ENCODE peak calls at places on chromosomes 13 and 19, in seven cellular contexts. One of them, this sample, is unnamed.

GRCh38 chr13:23321534-23322241 is 111.8 kb downstream of the SACS start:
- DNase-seq in astrocyte: peak
- DNase-seq in bronchial epithelial cell: peak
- DNase-seq in foreskin fibroblast: peak
- DNase-seq in cardiac fibroblast: peak
- DNase-seq in fibroblast of mammary gland: peak
- DNase-seq in dorsolateral prefrontal cortex: no peak
- DNase-seq in this sample: no peak

GRCh38 chr13:98755116-98755515 is 2.6 kb upstream of the SLC15A1 start:
- DNase-seq in astrocyte: no peak
- DNase-seq in bronchial epithelial cell: no peak
- DNase-seq in foreskin fibroblast: no peak
- DNase-seq in cardiac fibroblast: no peak
- DNase-seq in fibroblast of mammary gland: no peak
- DNase-seq in dorsolateral prefrontal cortex: no peak
- DNase-seq in this sample: no peak

GRCh38 chr13:85995788-85996418 is 196.7 kb upstream of the SLITRK6 start:
- DNase-seq in astrocyte: no peak
- DNase-seq in bronchial epithelial cell: no peak
- DNase-seq in foreskin fibroblast: no peak
- DNase-seq in cardiac fibroblast: no peak
- DNase-seq in fibroblast of mammary gland: no peak
- DNase-seq in dorsolateral prefrontal cortex: no peak
- DNase-seq in this sample: no peak

GRCh38 chr19:18428173-18428836 is 9.1 kb downstream of the SSBP4 start:
- DNase-seq in astrocyte: no peak
- DNase-seq in bronchial epithelial cell: no peak
- DNase-seq in foreskin fibroblast: no peak
- DNase-seq in cardiac fibroblast: no peak
- DNase-seq in fibroblast of mammary gland: no peak
- DNase-seq in dorsolateral prefrontal cortex: no peak
- DNase-seq in this sample: peak

GRCh38 chr19:47063874-47064273 is 15.4 kb upstream of the TMEM160 start:
- DNase-seq in astrocyte: no peak
- DNase-seq in bronchial epithelial cell: no peak
- DNase-seq in foreskin fibroblast: no peak
- DNase-seq in cardiac fibroblast: no peak
- DNase-seq in fibroblast of mammary gland: no peak
- DNase-seq in dorsolateral prefrontal cortex: no peak
- DNase-seq in this sample: peak

GRCh38 chr13:45219938-45220375 is 19.1 kb upstream of the KCTD4 start:
- DNase-seq in astrocyte: peak
- DNase-seq in bronchial epithelial cell: peak
- DNase-seq in foreskin fibroblast: peak
- DNase-seq in cardiac fibroblast: peak
- DNase-seq in fibroblast of mammary gland: peak
- DNase-seq in dorsolateral prefrontal cortex: no peak
- DNase-seq in this sample: no peak

GRCh38 chr13:48155850-48156249 is 60.9 kb upstream of the MED4 start:
- DNase-seq in astrocyte: peak
- DNase-seq in bronchial epithelial cell: peak
- DNase-seq in foreskin fibroblast: peak
- DNase-seq in cardiac fibroblast: peak
- DNase-seq in fibroblast of mammary gland: peak
- DNase-seq in dorsolateral prefrontal cortex: no peak
- DNase-seq in this sample: no peak

GRCh38 chr13:95185851-95186250 is 115.4 kb downstream of the ABCC4 start:
- DNase-seq in astrocyte: no peak
- DNase-seq in bronchial epithelial cell: no peak
- DNase-seq in foreskin fibroblast: no peak
- DNase-seq in cardiac fibroblast: no peak
- DNase-seq in fibroblast of mammary gland: no peak
- DNase-seq in dorsolateral prefrontal cortex: no peak
- DNase-seq in this sample: no peak

GRCh38 chr19:38606131-38606530 is 11.6 kb downstream of the MAP4K1 start:
- DNase-seq in astrocyte: no peak
- DNase-seq in bronchial epithelial cell: no peak
- DNase-seq in foreskin fibroblast: no peak
- DNase-seq in cardiac fibroblast: no peak
- DNase-seq in fibroblast of mammary gland: no peak
- DNase-seq in dorsolateral prefrontal cortex: no peak
- DNase-seq in this sample: peak

GRCh38 chr13:36919206-36919832 is 719 bp downstream of the SMAD9 start:
- DNase-seq in astrocyte: peak
- DNase-seq in bronchial epithelial cell: no peak
- DNase-seq in foreskin fibroblast: peak
- DNase-seq in cardiac fibroblast: peak
- DNase-seq in fibroblast of mammary gland: peak
- DNase-seq in dorsolateral prefrontal cortex: no peak
- DNase-seq in this sample: peak

GRCh38 chr13:80783926-80784325 is 443.0 kb upstream of the SPRY2 start:
- DNase-seq in astrocyte: peak
- DNase-seq in bronchial epithelial cell: no peak
- DNase-seq in foreskin fibroblast: peak
- DNase-seq in cardiac fibroblast: peak
- DNase-seq in fibroblast of mammary gland: peak
- DNase-seq in dorsolateral prefrontal cortex: no peak
- DNase-seq in this sample: peak

GRCh38 chr19:35236638-35237400 is 8.3 kb upstream of the FAM187B start:
- DNase-seq in astrocyte: no peak
- DNase-seq in bronchial epithelial cell: no peak
- DNase-seq in foreskin fibroblast: no peak
- DNase-seq in cardiac fibroblast: no peak
- DNase-seq in fibroblast of mammary gland: no peak
- DNase-seq in dorsolateral prefrontal cortex: no peak
- DNase-seq in this sample: peak

GRCh38 chr19:4186087-4186993 is 3.9 kb downstream of the ANKRD24 start:
- DNase-seq in astrocyte: peak
- DNase-seq in bronchial epithelial cell: peak
- DNase-seq in foreskin fibroblast: peak
- DNase-seq in cardiac fibroblast: peak
- DNase-seq in fibroblast of mammary gland: peak
- DNase-seq in dorsolateral prefrontal cortex: no peak
- DNase-seq in this sample: peak

GRCh38 chr13:59043016-59043415 is 1120.7 kb downstream of the DIAPH3 start:
- DNase-seq in astrocyte: no peak
- DNase-seq in bronchial epithelial cell: no peak
- DNase-seq in foreskin fibroblast: no peak
- DNase-seq in cardiac fibroblast: no peak
- DNase-seq in fibroblast of mammary gland: no peak
- DNase-seq in dorsolateral prefrontal cortex: no peak
- DNase-seq in this sample: no peak

DNA sequence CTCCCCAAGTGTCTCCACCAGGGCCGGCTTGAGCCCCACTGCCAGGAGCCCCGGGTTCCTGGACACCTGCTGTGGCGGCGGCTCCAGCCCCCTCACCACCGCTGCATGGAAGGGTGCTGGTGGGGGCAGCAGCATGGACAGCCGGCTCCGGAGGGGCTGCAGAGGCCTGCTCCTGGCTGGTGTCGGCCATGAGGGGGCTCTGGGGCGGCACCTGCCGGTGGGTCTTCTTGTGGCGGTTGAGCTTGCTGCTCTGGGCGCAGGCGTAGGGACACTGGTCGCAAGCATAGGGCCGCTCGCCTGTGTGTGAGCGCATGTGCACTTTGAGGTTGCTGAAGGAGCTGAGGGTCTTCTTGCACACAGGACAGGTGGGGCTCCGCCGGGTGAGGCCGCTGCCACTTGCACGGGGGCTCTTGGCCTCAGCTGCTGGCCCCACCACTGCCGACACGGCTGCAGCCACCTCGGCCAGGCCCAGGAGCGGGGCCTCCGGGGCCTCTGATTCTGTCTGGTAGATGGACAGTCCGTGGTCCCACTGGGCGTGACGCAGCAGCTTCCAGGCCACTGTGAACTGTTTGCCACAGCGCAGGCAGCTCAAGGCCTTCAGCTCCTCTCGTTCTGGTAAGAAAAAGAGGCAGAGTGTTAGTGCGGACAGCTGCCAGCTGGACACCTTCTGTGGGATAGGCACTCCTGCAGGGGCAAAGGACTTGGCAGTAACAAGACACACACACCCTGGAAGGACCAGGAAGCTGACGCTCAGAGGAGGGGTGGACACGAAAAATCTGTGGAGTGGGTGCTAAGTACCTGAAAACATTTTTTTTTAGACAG is 4.1 kb downstream of the ZNF296 start:
- DNase-seq in astrocyte: no peak
- DNase-seq in bronchial epithelial cell: no peak
- DNase-seq in foreskin fibroblast: no peak
- DNase-seq in cardiac fibroblast: no peak
- DNase-seq in fibroblast of mammary gland: no peak
- DNase-seq in dorsolateral prefrontal cortex: no peak
- DNase-seq in this sample: no peak
- TF ChIP-seq CTCF in astrocyte: no peak
- TF ChIP-seq CTCF in bronchial epithelial cell: no peak
- TF ChIP-seq CTCF in foreskin fibroblast: no peak
- TF ChIP-seq CTCF in cardiac fibroblast: no peak
- TF ChIP-seq CTCF in fibroblast of mammary gland: no peak
- TF ChIP-seq CTCF in dorsolateral prefrontal cortex: no peak
- TF ChIP-seq CTCF in this sample: no peak

DNA sequence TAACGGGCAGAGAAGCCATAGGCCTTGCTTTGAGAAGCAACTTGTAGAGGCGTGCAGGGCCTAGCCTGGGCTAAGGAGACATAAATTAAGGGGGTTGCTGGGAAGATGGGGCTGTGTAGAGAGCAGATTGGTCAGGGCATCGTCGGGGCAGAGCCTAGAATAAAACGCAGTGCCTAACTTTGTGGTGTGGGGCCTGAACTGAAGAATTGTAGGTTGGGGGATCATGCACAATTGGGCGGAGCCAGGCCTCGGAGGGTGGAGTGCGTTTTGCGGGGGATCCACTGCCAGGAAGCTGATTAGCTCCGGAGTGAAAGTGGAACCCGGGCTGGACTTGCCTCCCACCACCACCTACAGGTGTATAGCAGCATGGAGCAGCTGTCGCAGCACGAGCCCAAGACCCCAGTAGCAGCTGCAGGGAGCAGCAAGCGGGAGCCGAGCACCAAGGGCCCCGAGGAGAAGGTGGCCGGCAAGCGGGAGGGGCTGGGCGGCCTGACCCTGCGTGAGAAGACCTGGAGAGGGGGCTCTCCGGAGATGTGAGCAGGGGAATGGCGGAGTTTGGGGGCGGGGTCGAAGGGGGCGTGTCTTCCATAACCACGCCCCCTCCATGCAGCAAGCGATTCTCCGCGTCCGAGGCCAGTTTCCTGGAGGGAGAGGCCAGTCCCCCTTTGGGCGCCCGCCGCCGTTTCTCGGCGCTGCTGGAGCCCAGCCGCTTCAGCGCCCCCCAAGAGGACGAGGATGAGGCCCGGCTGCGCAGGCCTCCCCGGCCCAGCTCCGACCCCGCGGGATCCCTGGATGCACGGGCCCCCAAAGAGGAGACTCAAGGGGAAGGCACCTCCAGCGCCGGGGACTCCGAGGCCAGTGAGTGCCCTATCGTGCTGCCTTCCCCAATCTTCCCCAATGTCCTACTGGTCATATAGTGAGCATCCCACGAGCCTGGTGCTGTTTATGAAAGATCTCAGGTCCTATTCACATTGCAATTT is 13.8 kb downstream of the DNASE2 start:
- DNase-seq in astrocyte: peak
- DNase-seq in bronchial epithelial cell: peak
- DNase-seq in foreskin fibroblast: peak
- DNase-seq in cardiac fibroblast: peak
- DNase-seq in fibroblast of mammary gland: peak
- DNase-seq in dorsolateral prefrontal cortex: no peak
- DNase-seq in this sample: no peak
- TF ChIP-seq CTCF in astrocyte: no peak
- TF ChIP-seq CTCF in bronchial epithelial cell: no peak
- TF ChIP-seq CTCF in foreskin fibroblast: no peak
- TF ChIP-seq CTCF in cardiac fibroblast: no peak
- TF ChIP-seq CTCF in fibroblast of mammary gland: no peak
- TF ChIP-seq CTCF in dorsolateral prefrontal cortex: no peak
- TF ChIP-seq CTCF in this sample: no peak

GRCh38 chr13:21606781-21607180 is 2.8 kb upstream of the MICU2 start:
- DNase-seq in astrocyte: no peak
- DNase-seq in bronchial epithelial cell: no peak
- DNase-seq in foreskin fibroblast: no peak
- DNase-seq in cardiac fibroblast: no peak
- DNase-seq in fibroblast of mammary gland: no peak
- DNase-seq in dorsolateral prefrontal cortex: no peak
- DNase-seq in this sample: no peak

GRCh38 chr13:21606251-21606650 is 2.3 kb upstream of the MICU2 start:
- DNase-seq in astrocyte: no peak
- DNase-seq in bronchial epithelial cell: no peak
- DNase-seq in foreskin fibroblast: no peak
- DNase-seq in cardiac fibroblast: no peak
- DNase-seq in fibroblast of mammary gland: no peak
- DNase-seq in dorsolateral prefrontal cortex: no peak
- DNase-seq in this sample: no peak

GRCh38 chr13:21608961-21609360 is 5.0 kb upstream of the MICU2 start:
- DNase-seq in astrocyte: no peak
- DNase-seq in bronchial epithelial cell: peak
- DNase-seq in foreskin fibroblast: peak
- DNase-seq in cardiac fibroblast: peak
- DNase-seq in fibroblast of mammary gland: peak
- DNase-seq in dorsolateral prefrontal cortex: no peak
- DNase-seq in this sample: no peak

DNA sequence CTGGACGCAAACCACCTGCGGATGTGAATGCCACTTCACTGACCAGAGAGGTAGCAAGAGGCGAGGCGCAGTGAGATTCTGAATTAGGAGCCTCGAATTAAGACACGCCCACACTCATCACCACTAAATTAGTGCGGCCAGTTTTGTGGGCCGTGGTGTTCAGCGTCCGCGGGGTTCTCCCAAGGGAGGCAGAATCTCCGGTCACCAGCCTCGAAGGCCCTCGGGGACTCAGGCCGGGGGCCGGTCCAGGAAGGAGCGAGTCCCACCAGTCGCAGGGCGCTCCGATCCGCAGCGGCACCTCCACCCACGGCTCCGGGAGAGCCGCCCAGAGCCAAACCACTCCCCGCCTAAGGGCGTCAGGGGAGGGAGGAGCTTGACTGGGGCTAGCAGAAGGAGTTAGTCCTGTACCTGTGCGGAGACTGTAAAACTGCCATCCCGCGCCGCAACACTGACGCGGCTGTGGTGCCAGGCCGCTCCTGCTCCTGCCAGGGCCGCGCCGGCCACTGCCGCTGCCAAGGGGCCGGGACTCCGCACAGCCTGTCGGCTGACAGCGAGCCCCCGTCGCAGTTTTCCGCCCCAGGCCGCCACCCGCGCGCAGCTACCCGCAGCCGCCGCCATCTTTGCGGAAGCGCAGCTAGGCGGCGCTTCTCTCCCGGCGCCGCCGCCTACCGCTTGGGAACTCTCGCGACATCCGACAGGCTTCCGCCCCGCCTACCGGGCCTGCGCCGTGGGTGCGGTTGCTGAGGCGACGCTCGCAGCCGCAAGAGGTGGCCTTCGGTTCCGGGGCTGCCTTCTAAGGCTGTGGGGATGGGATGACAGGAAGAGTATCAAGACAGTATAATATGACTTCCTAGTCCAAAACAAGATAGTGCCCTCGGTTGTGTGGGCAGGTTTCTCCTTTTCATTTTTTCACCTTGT is at the start of gene MICU2:
- DNase-seq in astrocyte: peak
- DNase-seq in bronchial epithelial cell: peak
- DNase-seq in foreskin fibroblast: peak
- DNase-seq in cardiac fibroblast: peak
- DNase-seq in fibroblast of mammary gland: peak
- DNase-seq in dorsolateral prefrontal cortex: peak
- DNase-seq in this sample: peak
- TF ChIP-seq CTCF in astrocyte: no peak
- TF ChIP-seq CTCF in bronchial epithelial cell: no peak
- TF ChIP-seq CTCF in foreskin fibroblast: no peak
- TF ChIP-seq CTCF in cardiac fibroblast: no peak
- TF ChIP-seq CTCF in fibroblast of mammary gland: no peak
- TF ChIP-seq CTCF in dorsolateral prefrontal cortex: peak
- TF ChIP-seq CTCF in this sample: no peak

GRCh38 chr19:55132453-55133129 is 15.2 kb upstream of the PPP1R12C start:
- DNase-seq in astrocyte: no peak
- DNase-seq in bronchial epithelial cell: no peak
- DNase-seq in foreskin fibroblast: no peak
- DNase-seq in cardiac fibroblast: no peak
- DNase-seq in fibroblast of mammary gland: no peak
- DNase-seq in dorsolateral prefrontal cortex: no peak
- DNase-seq in this sample: no peak
- TF ChIP-seq CTCF in astrocyte: no peak
- TF ChIP-seq CTCF in bronchial epithelial cell: no peak
- TF ChIP-seq CTCF in foreskin fibroblast: no peak
- TF ChIP-seq CTCF in cardiac fibroblast: no peak
- TF ChIP-seq CTCF in fibroblast of mammary gland: no peak
- TF ChIP-seq CTCF in dorsolateral prefrontal cortex: no peak
- TF ChIP-seq CTCF in this sample: no peak

This sample was measured in WERI-Rb-1.